ENCODE peak calls at places on chromosomes 11 and 22, in eight cellular contexts. D is AG09319, I is neural progenitor cell, T is MCF 10A, J is A549, G is AG09309, Y is GM20000, B is left lung. N is an unnamed sample.

GRCh38 chr11:86623736-86624135 is 48.7 kb downstream of the ME3 start:
- DNase-seq in G (no peak), T (no peak), D (no peak), B (no peak), Y (no peak), I (no peak), J (no peak), N (no peak)

GRCh38 chr11:71940561-71941219 is 11.8 kb downstream of the RNF121 start:
- DNase-seq in I (peak; percentile 33), T (no peak), B (no peak), D (no peak), J (no peak), G (no peak), Y (no peak), N (peak; percentile 72)

GRCh38 chr11:31995031-31995430 is 95.8 kb upstream of the RCN1 start:
- DNase-seq in G (no peak), B (peak; percentile 74), Y (no peak), D (no peak), T (no peak), I (no peak), J (no peak), N (no peak)

GRCh38 chr22:38347181-38347943 is 30.1 kb upstream of the CSNK1E start:
- DNase-seq in G (no peak), J (no peak), B (no peak), Y (no peak), I (no peak), T (no peak), D (no peak), N (no peak)

GRCh38 chr11:17591293-17591692 is 44.2 kb downstream of the OTOG start:
- DNase-seq in G (no peak), Y (no peak), J (no peak), I (no peak), D (no peak), T (no peak), B (peak; percentile 40), N (no peak)

GRCh38 chr11:8593935-8594909 is at the start of gene STK33:
- DNase-seq in B (peak; percentile 91), Y (peak; percentile 89), D (no peak), I (peak; percentile 93), T (no peak), G (no peak), J (peak; percentile 50), N (peak; percentile 87)

GRCh38 chr11:65489706-65490310 is 9.0 kb upstream of the MALAT1 start:
- DNase-seq in Y (no peak), B (no peak), D (no peak), J (peak; percentile 40), T (no peak), G (no peak), I (peak; percentile 65), N (no peak)

GRCh38 chr11:64753380-64754123 is 6.2 kb downstream of the PYGM start:
- DNase-seq in J (no peak), G (no peak), I (no peak), Y (no peak), B (peak; percentile 78), D (no peak), T (no peak), N (no peak)

GRCh38 chr22:31952459-31952858 is 8.1 kb downstream of the YWHAH start:
- DNase-seq in T (peak; percentile 86), G (peak; percentile 72), I (no peak), B (no peak), D (peak; percentile 39), Y (no peak), J (no peak), N (no peak)
- TF ChIP-seq CTCF in T (no peak), G (no peak), I (no peak), B (no peak), D (no peak), Y (no peak), J (no peak), N (no peak)

GRCh38 chr11:61695917-61696316 is 15.7 kb downstream of the DAGLA start:
- DNase-seq in T (peak; percentile 90), G (peak; percentile 14), D (no peak), Y (peak; percentile 68), J (peak; percentile 74), I (no peak), B (peak; percentile 92), N (no peak)

GRCh38 chr11:61696602-61697001 is 16.4 kb downstream of the DAGLA start:
- DNase-seq in D (no peak), Y (no peak), I (no peak), J (no peak), T (peak; percentile 57), G (no peak), B (peak; percentile 43), N (no peak)

GRCh38 chr11:61697093-61697492 is 16.9 kb downstream of the DAGLA start:
- DNase-seq in T (peak; percentile 81), B (no peak), G (no peak), I (no peak), D (no peak), J (peak; percentile 57), Y (no peak), N (no peak)

GRCh38 chr11:61693897-61694840 is 14.0 kb downstream of the DAGLA start:
- DNase-seq in Y (no peak), I (no peak), J (no peak), T (peak; percentile 62), B (peak; percentile 66), G (no peak), D (no peak), N (no peak)

DNA sequence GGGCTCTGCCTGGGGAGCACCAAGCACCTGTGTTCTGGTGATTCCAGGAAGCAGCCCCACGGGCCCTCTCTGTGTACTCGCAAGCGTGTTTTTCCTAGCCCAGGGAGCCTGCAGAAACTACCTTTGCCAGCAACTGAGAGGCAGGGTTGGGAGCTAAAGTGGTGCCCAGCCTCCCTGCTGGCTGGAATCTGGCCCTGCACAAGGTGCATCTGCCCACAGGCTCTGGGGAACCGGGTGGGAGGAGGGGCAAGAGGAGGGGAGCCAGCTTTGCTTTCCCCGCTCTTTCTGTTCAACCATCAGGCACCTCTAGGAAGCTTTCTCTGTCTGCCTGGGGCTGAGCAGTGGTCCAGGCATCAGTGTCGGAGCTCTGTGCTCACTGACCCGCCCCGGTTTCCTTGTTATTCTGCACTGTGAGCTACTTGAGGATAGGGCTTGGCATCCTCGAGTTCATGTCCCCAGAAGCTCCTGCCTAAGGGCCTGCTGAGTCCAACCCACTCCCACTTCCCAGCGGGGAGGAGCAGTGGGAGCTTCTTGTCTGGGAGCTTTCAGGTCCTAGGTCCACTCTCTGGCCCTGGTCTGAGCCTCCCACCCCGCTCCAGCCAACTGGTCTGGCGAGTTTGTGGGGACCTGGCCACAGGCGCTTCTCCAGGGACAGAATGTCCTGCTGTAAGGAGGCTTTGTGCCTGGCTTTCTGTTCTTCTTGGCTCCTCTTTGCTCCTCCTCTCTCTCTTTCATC is 14.9 kb downstream of the DAGLA start:
- DNase-seq in Y (no peak), G (no peak), B (peak; percentile 62), T (no peak), J (no peak), D (no peak), I (peak; percentile 55), N (no peak)
- TF ChIP-seq CTCF in Y (no peak), G (peak; percentile 14), B (no peak), T (no peak), J (no peak), D (no peak), I (peak; percentile 29), N (no peak)

GRCh38 chr11:1826552-1827094 is 8.2 kb upstream of the SYT8 start:
- DNase-seq in B (peak; percentile 80), Y (no peak), T (peak; percentile 91), I (no peak), G (peak; percentile 29), J (peak; percentile 44), D (no peak), N (no peak)

GRCh38 chr11:1825785-1826451 is 8.9 kb upstream of the SYT8 start:
- DNase-seq in G (no peak), B (peak; percentile 71), I (no peak), J (no peak), T (no peak), Y (no peak), D (no peak), N (no peak)

GRCh38 chr11:1824221-1825038 is 10.4 kb upstream of the SYT8 start:
- DNase-seq in I (no peak), D (no peak), B (no peak), Y (no peak), T (no peak), G (no peak), J (no peak), N (no peak)

GRCh38 chr11:1823376-1824220 is 11.2 kb upstream of the SYT8 start:
- DNase-seq in J (no peak), B (peak; percentile 61), I (no peak), T (no peak), Y (no peak), D (no peak), G (no peak), N (no peak)

DNA sequence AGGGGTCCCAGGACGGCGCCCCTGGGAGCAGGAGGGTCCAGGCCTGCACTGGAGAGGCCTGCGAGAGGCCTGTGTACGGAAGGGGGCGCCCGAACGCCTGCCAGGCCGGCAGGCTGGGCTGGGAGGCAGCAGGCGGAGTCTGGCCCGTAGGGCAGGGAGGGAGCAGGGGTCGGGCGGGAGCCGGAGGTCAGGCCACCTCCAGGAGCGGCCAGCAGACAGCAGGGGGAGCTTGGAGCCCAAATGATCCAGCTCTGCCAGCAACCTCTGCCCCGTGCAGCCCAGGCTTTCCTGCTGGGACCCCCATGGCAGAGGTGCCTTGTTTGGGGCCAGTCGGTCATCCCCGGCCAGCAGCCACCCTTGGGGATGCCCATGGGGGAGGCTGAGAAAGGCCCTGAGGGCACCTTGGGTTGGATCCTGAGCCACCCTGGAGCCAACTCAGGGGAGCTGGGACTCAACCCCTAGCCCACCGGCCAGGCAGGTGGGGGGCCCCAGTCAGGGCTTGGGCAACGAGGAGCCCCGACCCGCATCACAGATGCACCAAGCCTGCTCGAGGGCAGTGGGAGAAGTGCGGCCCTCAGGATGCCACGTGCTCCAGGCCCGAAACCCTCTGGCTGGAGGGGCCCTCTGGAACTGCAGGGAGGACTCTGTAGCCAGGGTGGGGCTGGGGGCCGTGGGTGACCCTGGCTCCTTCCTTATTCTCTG is 9.6 kb upstream of the SYT8 start:
- DNase-seq in I (peak; percentile 96), B (peak; percentile 93), G (no peak), D (no peak), Y (peak; percentile 77), J (peak; percentile 70), T (peak; percentile 67), N (no peak)
- TF ChIP-seq CTCF in I (peak; percentile 93), B (peak; percentile 26), G (no peak), D (no peak), Y (peak; percentile 49), J (peak; percentile 72), T (peak; percentile 52), N (peak; percentile 49)

DNA sequence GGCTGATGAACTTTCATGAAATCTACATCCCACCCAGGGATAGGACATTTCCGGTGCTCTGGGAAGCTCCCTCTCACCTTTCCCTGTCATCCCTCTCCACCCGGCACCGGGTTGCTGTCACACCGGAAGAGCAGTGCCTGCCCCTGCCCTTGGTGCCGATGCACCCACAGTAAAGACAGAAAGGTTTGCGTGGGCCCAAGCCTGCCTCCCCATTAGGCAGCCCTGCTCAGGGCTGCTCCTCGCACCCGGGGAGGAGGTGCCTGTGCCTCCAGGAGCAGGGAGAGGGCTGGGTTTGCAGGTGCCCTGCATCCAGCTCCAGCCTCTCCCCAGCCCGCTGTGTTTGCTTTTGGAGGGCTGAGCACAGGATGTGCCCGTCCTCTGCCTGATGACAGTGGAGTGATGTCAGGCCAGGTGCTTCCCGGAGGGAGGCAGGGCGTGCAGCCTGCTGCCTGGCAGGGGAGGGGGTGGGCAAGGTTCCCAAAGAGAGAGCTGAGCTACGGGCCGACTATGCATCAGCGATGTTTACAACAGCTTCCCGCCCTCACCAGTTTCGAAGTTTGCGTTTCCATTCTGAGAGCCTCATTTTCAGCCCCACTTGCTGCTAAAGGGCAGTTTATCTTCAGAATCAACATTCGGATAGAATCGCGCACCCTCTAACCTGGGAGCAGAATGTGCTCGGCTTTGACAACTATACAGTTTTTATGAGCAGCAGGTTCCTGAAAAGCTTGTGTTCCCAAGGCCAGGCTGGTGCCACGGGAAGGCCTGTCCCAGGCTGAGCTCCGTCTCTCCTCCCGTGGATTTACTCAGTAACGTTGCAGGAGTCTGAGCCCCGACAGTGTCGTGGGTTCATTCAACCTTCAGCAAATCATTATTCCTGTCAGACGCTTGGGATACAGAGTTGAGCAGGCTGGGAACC is 83.2 kb upstream of the CLDN5 start:
- DNase-seq in I (no peak), Y (peak; percentile 33), J (no peak), B (no peak), G (no peak), D (no peak), T (peak; percentile 71), N (no peak)
- TF ChIP-seq CTCF in I (no peak), Y (no peak), J (no peak), B (no peak), G (no peak), D (no peak), T (no peak), N (no peak)